ENCODE peak calls at places on chromosomes 5 and 9, in eight cellular contexts. J, T, E, V, S, X, Z and W are unnamed samples.

GRCh38 chr5:61821561-61821960 is 484.4 kb upstream of the KIF2A start:
- DNase-seq in Z (no peak), S (no peak), X (no peak), T (no peak), V (no peak), J (no peak), E (no peak), W (no peak)

GRCh38 chr9:129783516-129784361 is 19.2 kb upstream of the TOR1B start:
- DNase-seq in V (peak; percentile 75), T (peak; percentile 75), J (no peak), Z (peak; percentile 80), S (peak; percentile 43), E (peak; percentile 86), X (peak; percentile 75), W (peak; percentile 71)

GRCh38 chr5:148524721-148525120 is 129.6 kb downstream of the HTR4 start:
- DNase-seq in J (no peak), E (no peak), V (no peak), X (no peak), Z (no peak), T (no peak), S (no peak), W (no peak)

GRCh38 chr5:173283318-173284288 is 44.6 kb downstream of the STC2 start:
- DNase-seq in X (peak; percentile 84), S (no peak), E (peak; percentile 77), J (peak; percentile 74), Z (peak; percentile 61), V (peak; percentile 49), T (peak; percentile 51), W (peak; percentile 92)

GRCh38 chr5:145938699-145939531 is 2.5 kb downstream of the SH3RF2 start:
- DNase-seq in V (no peak), X (no peak), S (no peak), T (no peak), E (no peak), J (no peak), Z (no peak), W (no peak)

GRCh38 chr9:86940774-86941173 is 6.5 kb downstream of the GAS1 start:
- DNase-seq in V (no peak), S (no peak), Z (peak; percentile 20), J (no peak), E (no peak), X (no peak), T (no peak), W (no peak)

GRCh38 chr5:172463031-172463430 is 8.7 kb upstream of the SH3PXD2B start:
- DNase-seq in E (no peak), T (no peak), X (no peak), V (no peak), Z (no peak), J (no peak), S (no peak), W (no peak)

GRCh38 chr5:146378981-146379380 is 40.3 kb downstream of the POU4F3 start:
- DNase-seq in V (no peak), E (no peak), Z (no peak), J (no peak), S (no peak), T (no peak), X (no peak), W (no peak)

GRCh38 chr5:42583322-42583721 is 160.1 kb downstream of the GHR start:
- DNase-seq in Z (peak; percentile 39), V (peak; percentile 38), E (peak; percentile 71), X (peak; percentile 64), S (peak; percentile 25), J (peak; percentile 77), T (peak; percentile 47), W (peak; percentile 56)

GRCh38 chr5:989961-990530 is 18.6 kb upstream of the NKD2 start:
- DNase-seq in Z (peak; percentile 42), T (peak; percentile 43), S (no peak), J (peak; percentile 78), V (no peak), X (no peak), E (peak; percentile 57), W (no peak)

GRCh38 chr5:154143121-154143725 is 47.3 kb upstream of the GALNT10 start:
- DNase-seq in T (no peak), J (no peak), Z (peak; percentile 13), V (no peak), S (no peak), X (no peak), E (peak; percentile 10), W (no peak)

GRCh38 chr9:95127249-95128176 is 190.0 kb downstream of the FANCC start:
- DNase-seq in T (peak; percentile 87), J (peak; percentile 86), X (peak; percentile 78), V (peak; percentile 71), S (peak; percentile 28), E (peak; percentile 83), Z (peak; percentile 78), W (peak; percentile 80)

GRCh38 chr5:120734033-120734432 is 269.9 kb downstream of the PRR16 start:
- DNase-seq in X (no peak), T (no peak), V (no peak), Z (no peak), E (no peak), S (no peak), J (no peak), W (no peak)

GRCh38 chr5:143183989-143184388 is 219.5 kb downstream of the NR3C1 start:
- DNase-seq in T (no peak), J (no peak), V (no peak), E (no peak), X (no peak), Z (no peak), S (no peak), W (no peak)

GRCh38 chr9:36798350-36799065 is 225.8 kb downstream of the MELK start:
- DNase-seq in J (no peak), V (no peak), S (no peak), E (no peak), X (peak; percentile 62), Z (no peak), T (no peak), W (peak; percentile 12)

GRCh38 chr9:96556701-96557461 is 62.8 kb downstream of the CDC14B start:
- DNase-seq in S (no peak), Z (no peak), V (no peak), X (no peak), T (no peak), J (no peak), E (no peak), W (no peak)

GRCh38 chr9:81902601-81903000 is 25.6 kb upstream of the SPATA31D4 start:
- DNase-seq in J (no peak), V (peak; percentile 46), Z (no peak), T (no peak), S (no peak), E (no peak), X (no peak), W (no peak)

DNA sequence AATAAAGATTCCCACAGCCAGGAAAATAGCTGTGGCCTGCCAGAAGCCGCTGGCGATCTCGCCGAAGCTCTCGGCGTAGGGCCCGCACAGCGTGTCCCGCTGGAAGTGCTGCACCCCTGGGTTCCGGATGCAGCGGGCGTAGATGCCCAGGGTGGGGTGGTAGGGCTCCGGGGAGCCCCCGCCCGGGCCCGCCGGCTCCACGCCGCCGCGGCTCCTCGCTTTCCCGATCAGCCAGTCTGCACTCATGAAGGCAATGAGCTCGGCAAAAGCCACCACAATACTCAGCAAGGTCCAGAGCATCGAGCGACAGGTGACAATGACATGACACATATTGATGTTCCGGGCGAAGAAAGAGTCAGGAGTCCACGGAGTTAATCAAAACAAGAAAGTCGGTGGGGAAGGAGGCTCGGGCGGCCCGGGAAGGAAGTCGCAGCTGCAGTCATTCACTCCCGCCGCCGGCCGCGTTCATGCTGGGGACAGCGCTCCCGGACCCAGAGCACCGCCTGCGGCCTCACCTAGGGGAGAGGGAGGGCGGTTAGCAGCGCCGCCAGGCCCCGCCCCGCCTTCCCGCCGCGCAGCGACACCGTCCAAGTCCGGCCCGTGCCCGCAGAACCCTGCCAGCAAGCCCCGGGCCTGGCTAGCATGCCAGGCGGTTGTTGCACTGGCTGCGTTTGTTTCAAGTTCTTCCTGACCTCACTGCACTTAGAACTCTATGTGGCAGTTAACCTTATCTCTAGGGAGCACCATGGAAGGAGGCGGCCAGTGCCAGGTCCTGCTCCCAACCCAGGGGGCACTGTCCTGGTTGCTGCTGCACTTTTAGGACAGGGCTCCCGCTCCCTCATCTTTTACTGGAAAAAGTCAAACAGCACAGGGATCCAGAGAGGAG is 138.4 kb downstream of the LHFPL2 start:
- DNase-seq in X (peak; percentile 70), Z (peak; percentile 70), S (no peak), E (peak; percentile 44), V (no peak), J (peak; percentile 92), T (peak; percentile 80), W (peak; percentile 60)
- TF ChIP-seq CTCF in X (peak; percentile 1), Z (no peak), S (no peak), E (peak; percentile 29), V (no peak), J (no peak), T (no peak), W (no peak)

GRCh38 chr9:79432485-79432884 is 139.3 kb upstream of the TLE4 start:
- DNase-seq in S (no peak), J (no peak), X (no peak), V (no peak), E (no peak), Z (no peak), T (no peak), W (no peak)
- TF ChIP-seq CTCF in S (no peak), J (no peak), X (no peak), V (no peak), E (no peak), Z (no peak), T (no peak), W (no peak)

GRCh38 chr9:99253772-99254431 is 31.8 kb downstream of the SEC61B start:
- DNase-seq in X (peak; percentile 94), V (no peak), T (peak; percentile 49), S (peak; percentile 52), J (no peak), E (no peak), Z (no peak), W (no peak)
- TF ChIP-seq CTCF in X (no peak), V (no peak), T (no peak), S (peak; percentile 9), J (no peak), E (no peak), Z (no peak), W (no peak)

GRCh38 chr9:16039103-16039987 is 486.5 kb downstream of the CCDC171 start:
- DNase-seq in J (no peak), X (peak; percentile 32), Z (no peak), T (peak; percentile 11), S (no peak), V (peak; percentile 51), E (peak; percentile 46), W (no peak)
- TF ChIP-seq CTCF in J (peak; percentile 21), X (peak; percentile 14), Z (no peak), T (no peak), S (no peak), V (peak; percentile 45), E (peak; percentile 28), W (no peak)

DNA sequence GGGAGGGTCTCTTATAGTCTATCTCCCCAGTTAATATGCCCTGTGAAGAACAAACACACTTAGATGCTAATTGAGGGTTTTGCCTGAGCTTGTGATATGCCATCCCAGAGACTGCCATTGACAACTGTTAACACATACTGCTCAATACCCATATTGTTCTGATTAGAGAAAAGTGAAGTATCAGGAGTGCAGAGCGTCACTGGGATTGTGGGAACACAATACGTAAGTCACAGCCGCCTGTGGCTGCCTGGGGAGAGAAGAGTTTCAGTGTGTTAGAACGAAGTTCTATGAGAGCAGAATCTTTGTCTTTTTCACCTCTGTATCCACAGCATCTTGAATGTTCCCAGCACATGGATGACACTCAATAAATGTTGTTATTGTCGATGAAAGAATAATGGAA is 110.2 kb downstream of the MEF2C start:
- DNase-seq in V (no peak), X (no peak), E (no peak), T (no peak), Z (no peak), J (no peak), S (no peak), W (no peak)
- TF ChIP-seq CTCF in V (no peak), X (no peak), E (no peak), T (no peak), Z (no peak), J (no peak), S (no peak), W (no peak)